ENCODE peak calls at places on chromosomes 3 and 15, in nine cellular contexts. N is CD8-positive, alpha-beta memory T cell; E is AG04450; R is NCI-H1105; W is central memory CD4-positive, alpha-beta T cell; S is globus pallidus; K is neural crest cell; Q is tibial nerve; A is non-pigmented ciliary epithelial cell. F is an unnamed sample.

GRCh38 chr3:171379281-171379680 is 80.9 kb downstream of the TNIK start:
- DNase-seq in N (no peak), E (no peak), R (no peak), W (no peak), S (no peak), K (no peak), Q (no peak), A (no peak), F (no peak)

GRCh38 chr15:101540480-101541239 is 51.2 kb upstream of the PCSK6 start:
- DNase-seq in N (no peak), E (no peak), R (no peak), W (no peak), S (no peak), K (no peak), Q (no peak), A (no peak), F (no peak)

GRCh38 chr15:66580643-66581042 is 14.8 kb upstream of the LCTL start:
- DNase-seq in N (no peak), E (no peak), R (no peak), W (no peak), S (no peak), K (no peak), Q (peak), A (no peak), F (no peak)

GRCh38 chr3:137471553-137472204 is 292.4 kb upstream of the SOX14 start:
- DNase-seq in N (no peak), E (no peak), R (no peak), W (no peak), S (no peak), K (no peak), Q (no peak), A (no peak), F (no peak)

GRCh38 chr3:165854696-165855095 is 17.5 kb upstream of the BCHE start:
- DNase-seq in N (no peak), E (no peak), R (peak), W (no peak), S (no peak), K (no peak), Q (no peak), A (no peak), F (no peak)

GRCh38 chr15:99435138-99435695 is 130.6 kb upstream of the MEF2A start:
- DNase-seq in N (no peak), E (no peak), R (peak), W (no peak), S (no peak), K (no peak), Q (no peak), A (no peak), F (no peak)

GRCh38 chr3:14554715-14555114 is 14.6 kb upstream of the GRIP2 start:
- DNase-seq in N (no peak), E (no peak), R (no peak), W (no peak), S (no peak), K (no peak), Q (no peak), A (no peak), F (no peak)

GRCh38 chr15:42156266-42156922 is at the start of gene PLA2G4F:
- DNase-seq in N (no peak), E (no peak), R (no peak), W (no peak), S (no peak), K (no peak), Q (no peak), A (no peak), F (no peak)

GRCh38 chr3:5006755-5007202 is 27.5 kb downstream of the BHLHE40 start:
- DNase-seq in N (peak), E (no peak), R (no peak), W (peak), S (no peak), K (no peak), Q (no peak), A (no peak), F (no peak)

GRCh38 chr3:177591371-177591770 is 394.1 kb upstream of the TBL1XR1 start:
- DNase-seq in N (no peak), E (no peak), R (no peak), W (no peak), S (peak), K (no peak), Q (peak), A (no peak), F (no peak)

GRCh38 chr3:54691230-54691900 is 236.5 kb downstream of the LRTM1 start:
- DNase-seq in N (no peak), E (peak), R (no peak), W (no peak), S (no peak), K (no peak), Q (no peak), A (peak), F (no peak)

GRCh38 chr15:70192041-70192440 is 94.3 kb upstream of the TLE3 start:
- DNase-seq in N (no peak), E (no peak), R (no peak), W (no peak), S (no peak), K (no peak), Q (no peak), A (no peak), F (no peak)

GRCh38 chr3:156233875-156234274 is 113.5 kb downstream of the KCNAB1 start:
- DNase-seq in N (no peak), E (no peak), R (no peak), W (no peak), S (no peak), K (no peak), Q (no peak), A (no peak), F (no peak)

GRCh38 chr3:152285509-152285908 is 16.8 kb downstream of the MBNL1 start:
- DNase-seq in N (no peak), E (no peak), R (no peak), W (no peak), S (no peak), K (no peak), Q (no peak), A (no peak), F (no peak)

GRCh38 chr15:67125589-67126502 is 60.4 kb downstream of the SMAD3 start:
- DNase-seq in N (no peak), E (peak), R (no peak), W (no peak), S (no peak), K (no peak), Q (peak), A (peak), F (peak)

GRCh38 chr3:56453027-56453426 is 15.2 kb downstream of the ERC2 start:
- DNase-seq in N (no peak), E (no peak), R (no peak), W (no peak), S (no peak), K (no peak), Q (no peak), A (no peak), F (no peak)